ENCODE peak calls at places on chromosomes 2 and 18, in five cellular contexts. R, G, W, D and K are unnamed samples.

GRCh38 chr18:73645175-73645715 is 502.4 kb downstream of the FBXO15 start:
- DNase-seq in R (peak; percentile 57), G (no peak), W (no peak), D (no peak), K (no peak)

GRCh38 chr18:2411381-2411977 is 159.8 kb downstream of the METTL4 start:
- DNase-seq in R (peak; percentile 86), G (no peak), W (no peak), D (no peak), K (no peak)

GRCh38 chr2:214035091-214035852 is 375.6 kb upstream of the VWC2L start:
- DNase-seq in R (no peak), G (no peak), W (no peak), D (no peak), K (peak; percentile 10)

GRCh38 chr18:48954837-48955527 is 4.2 kb upstream of the SMAD7 start:
- DNase-seq in R (no peak), G (no peak), W (no peak), D (peak; percentile 20), K (peak; percentile 83)

GRCh38 chr2:173713904-173714555 is 251.1 kb downstream of the SP3 start:
- DNase-seq in R (no peak), G (no peak), W (no peak), D (no peak), K (no peak)

GRCh38 chr2:229431331-229431954 is 160.4 kb upstream of the PID1 start:
- DNase-seq in R (peak; percentile 46), G (no peak), W (peak; percentile 58), D (no peak), K (no peak)

GRCh38 chr2:203383038-203383437 is 54.8 kb downstream of the ABI2 start:
- DNase-seq in R (no peak), G (no peak), W (no peak), D (no peak), K (no peak)

GRCh38 chr2:24050041-24050655 is 607 bp downstream of the FKBP1B start:
- DNase-seq in R (no peak), G (peak; percentile 55), W (peak; percentile 28), D (peak; percentile 39), K (peak; percentile 70)

GRCh38 chr2:220243571-220243970 is 616.1 kb downstream of the SLC4A3 start:
- DNase-seq in R (peak; percentile 36), G (no peak), W (no peak), D (no peak), K (no peak)

GRCh38 chr2:38528008-38528442 is 74.7 kb downstream of the HNRNPLL start:
- DNase-seq in R (peak; percentile 61), G (no peak), W (peak; percentile 36), D (peak; percentile 63), K (peak; percentile 77)

GRCh38 chr2:24855022-24855622 is 61.9 kb downstream of the CENPO start:
- DNase-seq in R (no peak), G (no peak), W (no peak), D (peak; percentile 61), K (peak; percentile 49)

GRCh38 chr2:186780701-186781316 is 68.2 kb downstream of the ZSWIM2 start:
- DNase-seq in R (peak; percentile 20), G (no peak), W (peak; percentile 56), D (no peak), K (no peak)

GRCh38 chr18:37584217-37584616 is 18.6 kb upstream of the CELF4 start:
- DNase-seq in R (no peak), G (no peak), W (no peak), D (no peak), K (no peak)

GRCh38 chr2:151029406-151030157 is 232.1 kb downstream of the RBM43 start:
- DNase-seq in R (peak; percentile 76), G (no peak), W (no peak), D (no peak), K (no peak)

GRCh38 chr2:120820885-120821279 is 85.2 kb downstream of the GLI2 start:
- DNase-seq in R (peak; percentile 80), G (no peak), W (no peak), D (peak; percentile 66), K (no peak)

GRCh38 chr2:1854747-1855146 is 110.4 kb upstream of the PXDN start:
- DNase-seq in R (peak; percentile 50), G (no peak), W (no peak), D (no peak), K (no peak)

DNA sequence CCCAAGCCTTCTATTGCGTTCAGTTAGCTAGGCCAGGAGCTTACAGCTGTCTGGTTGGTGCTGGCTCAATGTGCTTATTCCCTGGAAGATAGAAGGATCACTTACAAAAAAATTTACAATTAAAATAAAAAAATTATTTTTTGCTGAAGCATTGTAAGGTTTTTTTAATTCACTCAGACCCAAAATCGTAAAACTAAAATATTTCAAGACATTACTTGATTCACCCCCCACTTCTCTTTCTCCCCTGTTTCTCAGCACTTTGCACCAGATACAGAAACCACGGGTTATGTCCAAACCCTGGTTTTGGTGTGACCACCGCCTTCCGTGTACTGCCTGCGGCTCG is 901 bp upstream of the PTPRM start:
- DNase-seq in R (no peak), G (no peak), W (no peak), D (no peak), K (no peak)
- H3K4me3 ChIP-seq in R (peak overlapping the region; percentile 81), G (peak overlapping the region; percentile 68), W (peak overlapping the region; percentile 66), D (peak overlapping the region; percentile 60), K (peak overlapping the region; percentile 84)

GRCh38 chr2:106156305-106157288 is 37.5 kb downstream of the UXS1 start:
- DNase-seq in R (peak; percentile 67), G (no peak), W (no peak), D (no peak), K (no peak)

GRCh38 chr2:106158131-106158530 is 36.0 kb downstream of the UXS1 start:
- DNase-seq in R (no peak), G (no peak), W (no peak), D (no peak), K (no peak)

GRCh38 chr2:106157416-106157815 is 36.7 kb downstream of the UXS1 start:
- DNase-seq in R (no peak), G (no peak), W (no peak), D (no peak), K (no peak)

GRCh38 chr2:106158871-106159270 is 35.2 kb downstream of the UXS1 start:
- DNase-seq in R (no peak), G (no peak), W (no peak), D (no peak), K (no peak)

GRCh38 chr2:106153781-106154180 is 40.3 kb downstream of the UXS1 start:
- DNase-seq in R (no peak), G (no peak), W (no peak), D (no peak), K (no peak)
- H3K9me3 ChIP-seq in R (no peaks in the 10 kb centered on the region), G (no peaks in the 10 kb centered on the region), W (peaks cover 17% of the 10 kb centered on the region), D (peaks cover 7% of the 10 kb centered on the region), K (no peaks in the 10 kb centered on the region)

DNA sequence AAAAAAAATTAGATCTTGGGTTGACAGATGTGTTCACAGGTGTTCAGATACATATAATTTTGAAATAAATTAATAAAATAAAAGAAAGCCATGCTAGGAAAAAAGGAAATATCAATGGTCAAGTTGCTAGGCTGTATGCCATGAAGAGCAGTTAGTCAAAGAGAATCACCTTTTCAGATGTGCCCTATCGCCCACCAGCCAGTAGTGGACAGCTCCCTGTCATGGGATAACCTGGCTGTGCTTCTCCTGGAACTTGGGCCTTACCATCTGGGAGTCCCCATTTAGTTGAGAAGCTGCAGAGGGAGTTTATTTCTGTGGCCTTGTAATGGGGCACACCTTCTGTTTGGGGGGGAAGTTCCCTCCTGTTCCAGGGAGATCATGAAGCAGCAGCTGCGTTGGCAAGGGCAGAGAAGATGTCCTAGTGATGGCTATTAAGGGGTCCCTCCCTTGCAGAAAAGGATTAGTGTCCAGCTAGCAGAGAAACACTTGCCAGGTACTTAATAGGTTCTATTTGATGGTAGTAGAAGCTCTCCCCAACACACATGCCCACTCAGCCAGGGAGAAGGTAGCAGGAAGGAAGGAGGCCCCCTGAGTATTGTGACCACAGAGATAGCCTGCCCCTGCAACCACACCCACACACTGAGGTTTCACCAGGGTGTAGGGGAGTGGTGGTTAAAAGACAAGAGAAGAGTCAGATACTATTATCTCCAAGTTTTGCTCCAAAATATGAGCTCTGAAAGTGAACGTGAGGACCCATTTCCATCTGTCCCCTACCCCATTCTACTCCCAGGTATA is 117.7 kb downstream of the B3GNT2 start:
- DNase-seq in R (no peak), G (no peak), W (no peak), D (no peak), K (no peak)
- H3K4me3 ChIP-seq in R (no peak overlapping the region), G (no peak overlapping the region), W (no peak overlapping the region), D (no peak overlapping the region), K (no peak overlapping the region)

GRCh38 chr2:95158891-95159619 is 593 bp downstream of the ZNF514 start:
- DNase-seq in R (peak; percentile 39), G (peak; percentile 66), W (peak; percentile 13), D (peak; percentile 70), K (peak; percentile 81)

GRCh38 chr2:95159690-95160449 is at the start of gene ZNF514:
- DNase-seq in R (peak; percentile 48), G (peak; percentile 82), W (peak; percentile 51), D (peak; percentile 84), K (peak; percentile 88)

GRCh38 chr2:95158441-95158840 is 1.2 kb downstream of the ZNF514 start:
- DNase-seq in R (no peak), G (no peak), W (no peak), D (peak; percentile 35), K (no peak)
- H3K9me3 ChIP-seq in R (peaks cover 25% of the 10 kb centered on the region), G (no peaks in the 10 kb centered on the region), W (no peaks in the 10 kb centered on the region), D (no peaks in the 10 kb centered on the region), K (no peaks in the 10 kb centered on the region)

GRCh38 chr18:59695551-59695950 is 1.7 kb downstream of the CCBE1 start:
- DNase-seq in R (no peak), G (no peak), W (no peak), D (no peak), K (no peak)

GRCh38 chr18:59699061-59699460 is 1.8 kb upstream of the CCBE1 start:
- DNase-seq in R (no peak), G (no peak), W (no peak), D (no peak), K (no peak)

GRCh38 chr18:59696311-59697235 is 650 bp downstream of the CCBE1 start:
- DNase-seq in R (peak; percentile 59), G (no peak), W (no peak), D (peak; percentile 65), K (peak; percentile 54)

GRCh38 chr18:59699750-59700534 is 2.7 kb upstream of the CCBE1 start:
- DNase-seq in R (no peak), G (no peak), W (no peak), D (no peak), K (no peak)

GRCh38 chr18:59697236-59697932 is at the start of gene CCBE1:
- DNase-seq in R (peak; percentile 58), G (peak; percentile 62), W (no peak), D (peak; percentile 89), K (peak; percentile 88)
- H3K4me3 ChIP-seq in R (peak within 1 kb of the TSS; percentile 71), G (peak within 1 kb of the TSS; percentile 28), W (no peak within 1 kb of the TSS), D (peak within 1 kb of the TSS; percentile 51), K (peak within 1 kb of the TSS; percentile 8)

DNA sequence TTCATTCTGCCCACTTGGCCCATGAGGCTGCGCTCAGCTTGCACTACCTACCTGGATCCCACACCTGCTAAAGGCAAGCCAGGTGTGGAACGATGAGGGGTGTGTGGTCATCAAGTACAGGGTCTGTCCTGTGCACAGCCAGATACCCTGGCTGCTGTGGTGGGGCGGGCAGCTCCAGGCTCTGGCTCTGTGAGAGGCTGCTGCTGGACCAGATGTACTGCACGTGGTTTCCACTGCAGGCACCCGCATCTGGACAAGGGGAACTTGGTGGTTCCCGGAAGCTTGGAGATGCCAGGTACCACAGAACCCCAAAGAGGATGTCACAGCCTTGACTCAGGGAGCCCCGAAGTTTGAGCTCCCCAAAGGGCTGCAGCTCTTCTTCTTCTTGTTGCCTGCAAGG is 68.1 kb upstream of the ZNF804A start:
- DNase-seq in R (no peak), G (peak; percentile 34), W (no peak), D (no peak), K (no peak)
- H3K9me3 ChIP-seq in R (peaks cover 7% of the 10 kb centered on the region), G (no peaks in the 10 kb centered on the region), W (peaks cover 27% of the 10 kb centered on the region), D (no peaks in the 10 kb centered on the region), K (peaks cover 2% of the 10 kb centered on the region)